ENCODE peak calls at places on chromosomes 3 and 15, in five cellular contexts. I is iPS DF 6.9, L is RWPE1, G is left lung, U is substantia nigra. N is an unnamed sample.

GRCh38 chr3:14208977-14209394 is 30.4 kb downstream of the LSM3 start:
- DNase-seq in I (no peak), L (no peak), G (no peak), U (no peak), N (no peak)

GRCh38 chr3:38438421-38438820 is 15.3 kb upstream of the ACVR2B start:
- DNase-seq in I (no peak), L (no peak), G (no peak), U (no peak), N (no peak)

GRCh38 chr3:72319202-72320095 is 528.8 kb downstream of the SHQ1 start:
- DNase-seq in I (no peak), L (no peak), G (no peak), U (no peak), N (no peak)

GRCh38 chr3:40574661-40575060 is 49.9 kb downstream of the ZNF621 start:
- DNase-seq in I (no peak), L (no peak), G (no peak), U (no peak), N (no peak)

GRCh38 chr15:35019401-35020327 is 31.6 kb upstream of the ZNF770 start:
- DNase-seq in I (no peak), L (no peak), G (no peak), U (no peak), N (no peak)

GRCh38 chr3:129881261-129881660 is 12.2 kb downstream of the TMCC1 start:
- DNase-seq in I (no peak), L (no peak), G (no peak), U (no peak), N (no peak)

GRCh38 chr15:68626739-68627138 is 47.9 kb downstream of the CORO2B start:
- DNase-seq in I (no peak), L (peak; percentile 48), G (no peak), U (no peak), N (no peak)

GRCh38 chr3:65026151-65026550 is 338.4 kb upstream of the ADAMTS9 start:
- DNase-seq in I (no peak), L (no peak), G (no peak), U (no peak), N (no peak)

GRCh38 chr3:18791752-18792151 is 356.6 kb upstream of the KCNH8 start:
- DNase-seq in I (no peak), L (no peak), G (peak; percentile 24), U (no peak), N (no peak)

GRCh38 chr3:178439504-178439903 is 96.7 kb upstream of the KCNMB2 start:
- DNase-seq in I (no peak), L (peak; percentile 26), G (no peak), U (no peak), N (no peak)

GRCh38 chr3:22115581-22115980 is 364.6 kb upstream of the ZNF385D start:
- DNase-seq in I (no peak), L (no peak), G (no peak), U (no peak), N (no peak)

GRCh38 chr3:37183375-37183831 is 9.0 kb upstream of the LRRFIP2 start:
- DNase-seq in I (no peak), L (peak; percentile 69), G (no peak), U (no peak), N (no peak)

GRCh38 chr15:58182460-58183163 is 44.4 kb downstream of the AQP9 start:
- DNase-seq in I (peak; percentile 55), L (peak; percentile 70), G (peak; percentile 57), U (no peak), N (no peak)

GRCh38 chr15:100383302-100384107 is 41.7 kb upstream of the ADAMTS17 start:
- DNase-seq in I (no peak), L (peak; percentile 46), G (no peak), U (no peak), N (no peak)

GRCh38 chr3:169158379-169158778 is 505.1 kb downstream of the MECOM start:
- DNase-seq in I (no peak), L (no peak), G (no peak), U (no peak), N (no peak)

GRCh38 chr3:80696280-80696679 is 928.5 kb upstream of the ROBO1 start:
- DNase-seq in I (no peak), L (peak; percentile 1), G (no peak), U (no peak), N (no peak)

GRCh38 chr15:90266061-90266431 is 574 bp downstream of the NGRN start:
- DNase-seq in I (no peak), L (peak; percentile 44), G (peak; percentile 79), U (no peak), N (peak; percentile 77)

GRCh38 chr3:126965526-126966080 is 17.3 kb upstream of the PLXNA1 start:
- DNase-seq in I (no peak), L (no peak), G (peak; percentile 54), U (no peak), N (peak; percentile 66)

GRCh38 chr3:122974764-122975162 is 52.8 kb downstream of the SEMA5B start:
- DNase-seq in I (no peak), L (peak; percentile 42), G (no peak), U (no peak), N (no peak)

GRCh38 chr3:121482651-121483050 is 63.1 kb downstream of the POLQ start:
- DNase-seq in I (no peak), L (peak; percentile 72), G (no peak), U (no peak), N (no peak)

GRCh38 chr3:124634210-124635168 is 95.8 kb upstream of the UMPS start:
- DNase-seq in I (peak; percentile 33), L (no peak), G (no peak), U (no peak), N (no peak)

GRCh38 chr3:98353554-98353953 is at the start of gene OR5K4:
- DNase-seq in I (no peak), L (no peak), G (no peak), U (no peak), N (no peak)

GRCh38 chr3:66338927-66339326 is 118.1 kb downstream of the SLC25A26 start:
- DNase-seq in I (no peak), L (no peak), G (no peak), U (no peak), N (no peak)

GRCh38 chr3:186722457-186722856 is 5.3 kb downstream of the KNG1 start:
- DNase-seq in I (peak; percentile 22), L (no peak), G (no peak), U (no peak), N (no peak)

GRCh38 chr15:81054236-81054635 is 53.5 kb downstream of the TLNRD1 start:
- DNase-seq in I (no peak), L (no peak), G (no peak), U (no peak), N (no peak)

GRCh38 chr3:133750201-133750748 is 4.1 kb downstream of the TF start:
- DNase-seq in I (no peak), L (no peak), G (no peak), U (no peak), N (no peak)

GRCh38 chr3:151113342-151113741 is 27.9 kb downstream of the MED12L start:
- DNase-seq in I (no peak), L (no peak), G (no peak), U (no peak), N (no peak)

GRCh38 chr15:48084759-48085420 is 35.9 kb upstream of the SLC24A5 start:
- DNase-seq in I (peak; percentile 39), L (peak; percentile 48), G (no peak), U (no peak), N (no peak)
- H3K27ac ChIP-seq in I (no peak overlapping the region), L (no peak overlapping the region), G (no peak overlapping the region), U (no peak overlapping the region), N (no peak overlapping the region)

GRCh38 chr15:64429448-64429847 is 30.9 kb upstream of the ZNF609 start:
- DNase-seq in I (no peak), L (no peak), G (no peak), U (no peak), N (no peak)

GRCh38 chr15:64422697-64423096 is 35.1 kb downstream of the TRIP4 start:
- DNase-seq in I (no peak), L (no peak), G (no peak), U (no peak), N (no peak)

GRCh38 chr15:64426845-64427465 is 33.4 kb upstream of the ZNF609 start:
- DNase-seq in I (no peak), L (no peak), G (no peak), U (no peak), N (no peak)

GRCh38 chr15:64423970-64424369 is 36.3 kb downstream of the TRIP4 start:
- DNase-seq in I (no peak), L (no peak), G (no peak), U (no peak), N (no peak)
- H3K27ac ChIP-seq in I (no peak overlapping the region), L (no peak overlapping the region), G (no peak overlapping the region), U (no peak overlapping the region), N (no peak overlapping the region)

GRCh38 chr15:78449220-78449999 is 11.4 kb downstream of the IREB2 start:
- DNase-seq in I (no peak), L (no peak), G (no peak), U (no peak), N (no peak)
- H3K27ac ChIP-seq in I (no peak overlapping the region), L (no peak overlapping the region), G (no peak overlapping the region), U (no peak overlapping the region), N (no peak overlapping the region)

GRCh38 chr3:46694520-46694919 is 1.0 kb upstream of the ALS2CL start:
- DNase-seq in I (no peak), L (no peak), G (no peak), U (no peak), N (no peak)
- H3K27ac ChIP-seq in I (no peak overlapping the region), L (peak overlapping the region; percentile 100), G (peak overlapping the region; percentile 93), U (no peak overlapping the region), N (peak overlapping the region; percentile 84)

N was measured in spleen.